ENCODE peak calls at places on chromosomes 11 and 22, in six cellular contexts. Y is GM23248, W is Panc1, N is small intestine, U is prostate gland, J is spleen. Z is an unnamed sample.

GRCh38 chr11:15547685-15548084 is 433.0 kb downstream of the INSC start:
- DNase-seq in N (no peak), W (no peak), J (no peak), U (no peak), Y (no peak), Z (no peak)

GRCh38 chr11:87007938-87008337 is 29.8 kb upstream of the TMEM135 start:
- DNase-seq in Y (peak; percentile 40), W (no peak), J (no peak), N (no peak), U (no peak), Z (no peak)

GRCh38 chr11:16028406-16028805 is 327.9 kb downstream of the SOX6 start:
- DNase-seq in Y (no peak), J (no peak), U (no peak), N (no peak), W (no peak), Z (no peak)

GRCh38 chr11:122646549-122647340 is 8.8 kb upstream of the UBASH3B start:
- DNase-seq in N (no peak), J (no peak), Y (peak; percentile 89), W (no peak), U (no peak), Z (no peak)

GRCh38 chr11:124961972-124962609 is 8.1 kb downstream of the CCDC15 start:
- DNase-seq in Y (peak; percentile 83), J (no peak), W (peak; percentile 78), N (peak; percentile 82), U (peak; percentile 41), Z (peak; percentile 83)

GRCh38 chr11:91248199-91248807 is 976.3 kb upstream of the FAT3 start:
- DNase-seq in W (peak; percentile 8), Y (peak; percentile 49), J (no peak), N (peak; percentile 24), U (no peak), Z (no peak)

GRCh38 chr11:78753297-78753696 is 178.6 kb upstream of the NARS2 start:
- DNase-seq in W (no peak), Y (no peak), U (no peak), J (no peak), N (no peak), Z (no peak)

GRCh38 chr22:44525872-44526271 is 27.8 kb upstream of the RTL6 start:
- DNase-seq in N (no peak), Y (no peak), U (no peak), W (no peak), J (no peak), Z (no peak)

GRCh38 chr11:6611092-6612007 is 666 bp downstream of the TAF10 start:
- DNase-seq in W (no peak), N (peak; percentile 19), U (no peak), Y (peak; percentile 58), J (peak; percentile 69), Z (no peak)

GRCh38 chr11:69209421-69209820 is 53.7 kb downstream of the SMIM38 start:
- DNase-seq in J (peak; percentile 66), N (no peak), Y (no peak), U (no peak), W (no peak), Z (no peak)

DNA sequence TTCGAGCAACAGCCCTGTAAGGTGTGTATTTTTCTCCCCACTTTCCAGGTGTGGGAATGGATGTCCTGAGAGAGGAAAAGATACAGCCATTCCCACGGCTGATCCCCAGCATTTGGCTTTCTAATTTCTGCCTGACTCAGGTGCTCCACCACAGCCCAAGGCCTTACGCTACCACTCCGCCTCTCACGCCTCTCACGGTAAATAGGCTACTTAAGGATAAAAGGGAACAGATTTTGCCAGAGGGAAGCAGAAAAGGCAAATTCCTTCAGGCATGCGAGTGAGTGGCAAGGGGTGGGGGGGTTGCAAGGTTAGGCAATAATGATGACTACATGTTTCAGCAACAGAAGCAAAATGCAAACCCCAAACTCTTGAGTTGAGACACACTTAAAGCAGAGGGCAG is 9.2 kb downstream of the PVALB start:
- DNase-seq in N (no peak), W (no peak), Y (no peak), U (no peak), J (no peak), Z (no peak)
- H3K27me3 ChIP-seq in N (no peaks in the 10 kb centered on the region), W (no peaks in the 10 kb centered on the region), Y (peaks cover 65% of the 10 kb centered on the region), U (no peaks in the 10 kb centered on the region), J (no peaks in the 10 kb centered on the region), Z (no peaks in the 10 kb centered on the region)

DNA sequence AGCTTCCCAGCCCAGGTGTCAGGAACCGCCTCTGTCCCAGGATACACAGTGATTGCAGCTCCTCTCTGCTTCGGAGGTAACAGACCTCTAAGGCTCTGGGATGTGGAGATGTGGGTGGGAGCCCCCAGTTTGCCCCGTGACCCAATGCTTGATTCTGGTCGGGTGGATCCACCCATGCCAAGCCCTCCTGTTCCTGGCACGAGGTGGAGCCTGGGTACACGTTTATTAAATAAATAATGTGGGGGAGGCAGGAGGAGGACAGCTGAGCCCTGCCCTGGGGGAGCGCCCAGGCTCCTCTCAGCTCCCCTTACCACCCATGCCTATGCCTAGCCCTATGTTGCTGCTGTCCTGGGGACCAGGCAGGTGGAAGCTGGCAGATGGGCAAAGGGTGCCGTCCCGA is 16.0 kb downstream of the ARHGEF17 start:
- DNase-seq in Y (no peak), W (no peak), J (no peak), N (no peak), U (no peak), Z (no peak)
- H3K27ac ChIP-seq in Y (peak overlapping the region; percentile 74), W (peak overlapping the region; percentile 31), J (peak overlapping the region; percentile 74), N (peak overlapping the region; percentile 82), U (peak overlapping the region; percentile 85), Z (no peak overlapping the region)

GRCh38 chr22:19852177-19852781 is 2.4 kb downstream of the GNB1L start:
- DNase-seq in W (no peak), J (no peak), U (no peak), N (no peak), Y (no peak), Z (no peak)
- H3K4me1 ChIP-seq in W (peaks cover 53% of the 10 kb centered on the region), J (peaks cover 53% of the 10 kb centered on the region), U (peaks cover 42% of the 10 kb centered on the region), N (peaks cover 10% of the 10 kb centered on the region), Y (peaks cover 27% of the 10 kb centered on the region), Z (peaks cover 53% of the 10 kb centered on the region)

DNA sequence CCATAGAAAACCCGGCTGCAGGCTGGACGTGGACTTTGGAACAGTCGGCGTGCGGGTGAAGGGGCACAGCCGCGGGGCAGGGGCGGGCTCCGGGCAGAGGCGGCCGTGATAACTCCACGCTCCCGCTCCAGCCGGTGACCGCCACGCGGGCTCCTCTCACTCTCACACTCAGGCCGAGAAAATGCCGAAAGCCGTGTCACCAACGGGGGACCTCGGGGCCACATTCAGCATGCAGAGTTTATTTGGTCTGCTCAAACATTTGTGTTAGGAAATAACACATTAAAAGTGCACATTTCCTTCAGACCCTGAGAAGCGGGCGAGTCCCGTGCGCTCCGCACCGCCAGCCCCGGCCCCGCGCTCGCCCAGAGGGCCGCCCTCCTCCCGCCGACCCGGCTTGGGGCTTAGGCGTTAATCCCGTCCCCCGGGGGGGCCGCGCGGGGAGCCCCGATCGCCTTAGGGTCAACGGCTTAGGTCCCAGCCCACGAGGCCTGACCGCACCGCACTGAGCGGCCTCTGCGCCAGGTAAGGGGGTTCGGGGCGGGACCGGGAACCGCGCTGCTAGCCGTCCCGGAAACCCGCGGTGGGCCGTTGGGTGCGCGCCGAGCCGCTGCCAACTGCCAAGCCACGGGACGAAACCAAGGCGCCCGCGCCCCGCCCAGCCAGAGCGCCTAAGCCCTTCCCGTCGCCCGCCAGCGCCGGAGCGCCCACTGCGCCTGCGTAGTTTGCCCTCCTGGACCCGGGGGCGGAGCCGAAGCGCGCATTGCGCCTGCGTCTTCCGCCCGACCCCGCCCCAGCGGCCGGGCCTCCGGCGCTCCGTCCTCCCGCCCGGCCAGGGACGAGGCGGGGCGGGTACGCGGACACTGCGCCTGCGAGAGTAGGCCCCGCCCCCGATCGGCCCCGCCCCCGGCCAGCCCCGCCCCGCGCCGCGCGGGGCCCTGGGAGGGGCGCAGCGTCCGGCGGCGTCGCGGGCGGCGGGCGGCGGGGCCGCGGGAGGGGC is at the start of gene ZBED4:
- DNase-seq in N (peak; percentile 97), U (peak; percentile 96), J (peak; percentile 100), W (peak; percentile 59), Y (peak; percentile 99), Z (peak; percentile 97)
- H3K27me3 ChIP-seq in N (no peaks in the 10 kb centered on the region), U (peaks cover 8% of the 10 kb centered on the region), J (peaks cover 17% of the 10 kb centered on the region), W (no peaks in the 10 kb centered on the region), Y (peaks cover 19% of the 10 kb centered on the region), Z (no peaks in the 10 kb centered on the region)

DNA sequence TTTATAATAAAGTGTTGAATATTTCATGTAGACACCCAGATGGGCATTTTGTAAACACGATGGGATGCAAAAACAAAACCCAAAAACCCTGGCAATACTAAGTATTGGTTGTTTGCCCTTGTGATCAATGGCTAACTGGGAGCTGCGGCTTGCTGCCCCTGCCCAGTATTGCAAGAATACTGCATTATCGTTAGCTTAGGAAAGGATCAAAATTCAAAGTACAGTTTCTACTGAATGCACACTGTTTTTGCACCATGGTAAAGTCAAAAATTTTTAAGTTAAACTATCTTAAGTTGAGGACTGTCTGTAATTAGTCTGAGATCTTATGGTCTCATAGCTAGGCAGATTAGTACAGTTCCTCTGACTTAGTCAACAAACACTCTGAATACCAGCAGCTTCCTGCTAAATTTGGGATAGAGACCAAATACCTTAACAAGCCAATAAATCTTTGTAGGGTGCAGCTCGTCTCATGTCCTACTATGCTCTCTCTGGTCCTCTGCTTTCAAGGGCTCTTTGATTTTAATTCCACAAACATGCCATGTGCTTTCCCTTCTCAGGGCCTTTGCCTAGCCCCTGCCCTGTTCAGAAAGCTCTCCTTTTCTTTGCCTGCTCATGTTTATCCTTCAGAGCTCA is 4.0 kb downstream of the CCDC90B start:
- DNase-seq in U (no peak), W (no peak), J (no peak), Y (peak; percentile 39), N (no peak), Z (no peak)
- H3K27ac ChIP-seq in U (no peak overlapping the region), W (no peak overlapping the region), J (no peak overlapping the region), Y (peak overlapping the region; percentile 9), N (no peak overlapping the region), Z (no peak overlapping the region)

GRCh38 chr22:37184816-37185541 is 3.1 kb downstream of the C1QTNF6 start:
- DNase-seq in N (no peak), J (peak; percentile 66), U (no peak), W (no peak), Y (no peak), Z (no peak)
- H3K4me1 ChIP-seq in N (peaks cover 11% of the 10 kb centered on the region), J (peaks cover 45% of the 10 kb centered on the region), U (peaks cover 10% of the 10 kb centered on the region), W (peaks cover 44% of the 10 kb centered on the region), Y (peaks cover 34% of the 10 kb centered on the region), Z (peaks cover 68% of the 10 kb centered on the region)

DNA sequence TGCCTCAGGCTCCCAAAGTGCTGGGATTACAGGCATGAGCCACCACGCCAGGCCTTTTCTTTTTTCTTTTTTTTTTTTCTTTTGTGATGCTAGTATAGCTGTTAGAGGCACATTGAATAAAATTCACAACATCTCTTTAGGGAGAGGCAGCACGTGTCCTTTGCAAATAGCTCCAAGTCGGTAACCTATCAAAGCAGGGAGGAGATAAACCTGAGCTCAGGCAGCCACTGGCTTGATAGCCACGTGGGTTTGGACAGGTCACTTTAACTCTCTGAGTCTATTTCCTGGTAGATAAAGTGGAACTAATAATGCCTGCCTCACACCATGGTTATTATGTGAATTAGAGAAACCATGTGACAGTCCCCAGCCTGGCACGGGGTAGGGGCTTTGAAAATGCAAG is 43.1 kb upstream of the ATXN10 start:
- DNase-seq in U (no peak), N (peak; percentile 67), W (no peak), J (peak; percentile 21), Y (no peak), Z (no peak)
- H3K27me3 ChIP-seq in U (no peaks in the 10 kb centered on the region), N (no peaks in the 10 kb centered on the region), W (no peaks in the 10 kb centered on the region), J (no peaks in the 10 kb centered on the region), Y (peaks cover 7% of the 10 kb centered on the region), Z (no peaks in the 10 kb centered on the region)

GRCh38 chr11:76771446-76772099 is 11.6 kb upstream of the TSKU start:
- DNase-seq in J (peak; percentile 19), Y (no peak), W (no peak), N (no peak), U (no peak), Z (no peak)
- H3K27ac ChIP-seq in J (no peak overlapping the region), Y (peak overlapping the region; percentile 92), W (peak overlapping the region; percentile 52), N (peak overlapping the region; percentile 84), U (peak overlapping the region; percentile 79), Z (no peak overlapping the region)

Z was measured in CD4-positive, CD25-positive, alpha-beta regulatory T cell.